ENCODE peak calls at places on chromosomes 2 and 18, in seven cellular contexts. One of them, this sample, is unnamed. For H3K27me3, the result is how much of the 10 kb centered on the place peaks cover.

GRCh38 chr2:190340369-190340768 is 3.0 kb upstream of the INPP1 start:
- DNase-seq in right lobe of liver: no peak
- DNase-seq in sigmoid colon: no peak
- DNase-seq in dorsolateral prefrontal cortex: no peak
- DNase-seq in ovary: no peak
- DNase-seq in right cardiac atrium: no peak
- DNase-seq in fibroblast of lung: peak
- DNase-seq in this sample: no peak

GRCh38 chr2:96868555-96869280 is 1.2 kb downstream of the SEMA4C start:
- DNase-seq in right lobe of liver: peak
- DNase-seq in sigmoid colon: peak
- DNase-seq in dorsolateral prefrontal cortex: peak
- DNase-seq in ovary: peak
- DNase-seq in right cardiac atrium: peak
- DNase-seq in fibroblast of lung: peak
- DNase-seq in this sample: peak

GRCh38 chr2:217887841-217888665 is 114.7 kb downstream of the TNS1 start:
- DNase-seq in right lobe of liver: no peak
- DNase-seq in sigmoid colon: no peak
- DNase-seq in dorsolateral prefrontal cortex: no peak
- DNase-seq in ovary: peak
- DNase-seq in right cardiac atrium: peak
- DNase-seq in fibroblast of lung: peak
- DNase-seq in this sample: no peak

GRCh38 chr2:129188451-129188850 is 791.0 kb upstream of the RAB6C start:
- DNase-seq in right lobe of liver: no peak
- DNase-seq in sigmoid colon: no peak
- DNase-seq in dorsolateral prefrontal cortex: no peak
- DNase-seq in ovary: no peak
- DNase-seq in right cardiac atrium: no peak
- DNase-seq in fibroblast of lung: no peak
- DNase-seq in this sample: no peak

GRCh38 chr2:175167076-175167791 is 769 bp downstream of the ATF2 start:
- DNase-seq in right lobe of liver: peak
- DNase-seq in sigmoid colon: no peak
- DNase-seq in dorsolateral prefrontal cortex: peak
- DNase-seq in ovary: peak
- DNase-seq in right cardiac atrium: peak
- DNase-seq in fibroblast of lung: peak
- DNase-seq in this sample: peak

GRCh38 chr2:47561906-47562305 is 158.9 kb downstream of the MSH2 start:
- DNase-seq in right lobe of liver: no peak
- DNase-seq in sigmoid colon: no peak
- DNase-seq in dorsolateral prefrontal cortex: no peak
- DNase-seq in ovary: no peak
- DNase-seq in right cardiac atrium: no peak
- DNase-seq in fibroblast of lung: no peak
- DNase-seq in this sample: no peak

GRCh38 chr2:48713647-48714046 is 41.9 kb downstream of the LHCGR start:
- DNase-seq in right lobe of liver: no peak
- DNase-seq in sigmoid colon: no peak
- DNase-seq in dorsolateral prefrontal cortex: no peak
- DNase-seq in ovary: no peak
- DNase-seq in right cardiac atrium: no peak
- DNase-seq in fibroblast of lung: no peak
- DNase-seq in this sample: no peak

GRCh38 chr2:52334185-52334584 is 1302.3 kb upstream of the NRXN1 start:
- DNase-seq in right lobe of liver: no peak
- DNase-seq in sigmoid colon: no peak
- DNase-seq in dorsolateral prefrontal cortex: no peak
- DNase-seq in ovary: no peak
- DNase-seq in right cardiac atrium: no peak
- DNase-seq in fibroblast of lung: no peak
- DNase-seq in this sample: no peak

GRCh38 chr18:43919565-43919964 is 642.3 kb upstream of the SYT4 start:
- DNase-seq in right lobe of liver: no peak
- DNase-seq in sigmoid colon: no peak
- DNase-seq in dorsolateral prefrontal cortex: no peak
- DNase-seq in ovary: no peak
- DNase-seq in right cardiac atrium: no peak
- DNase-seq in fibroblast of lung: peak
- DNase-seq in this sample: no peak

GRCh38 chr18:72180689-72181088 is 363.5 kb downstream of the CBLN2 start:
- DNase-seq in right lobe of liver: no peak
- DNase-seq in sigmoid colon: no peak
- DNase-seq in dorsolateral prefrontal cortex: no peak
- DNase-seq in ovary: no peak
- DNase-seq in right cardiac atrium: no peak
- DNase-seq in fibroblast of lung: no peak
- DNase-seq in this sample: no peak

GRCh38 chr2:173134703-173135102 is 59.1 kb downstream of the MAP3K20 start:
- DNase-seq in right lobe of liver: no peak
- DNase-seq in sigmoid colon: no peak
- DNase-seq in dorsolateral prefrontal cortex: no peak
- DNase-seq in ovary: no peak
- DNase-seq in right cardiac atrium: no peak
- DNase-seq in fibroblast of lung: no peak
- DNase-seq in this sample: no peak

GRCh38 chr18:712401-713134 is at the start of gene ENOSF1:
- DNase-seq in right lobe of liver: peak
- DNase-seq in sigmoid colon: peak
- DNase-seq in dorsolateral prefrontal cortex: peak
- DNase-seq in ovary: peak
- DNase-seq in right cardiac atrium: peak
- DNase-seq in fibroblast of lung: peak
- DNase-seq in this sample: peak
- H3K27me3 ChIP-seq in right lobe of liver: under half
- H3K27me3 ChIP-seq in sigmoid colon: under half
- H3K27me3 ChIP-seq in dorsolateral prefrontal cortex: under half
- H3K27me3 ChIP-seq in ovary: under half
- H3K27me3 ChIP-seq in right cardiac atrium: under half
- H3K27me3 ChIP-seq in fibroblast of lung: under half
- H3K27me3 ChIP-seq in this sample: under half

DNA sequence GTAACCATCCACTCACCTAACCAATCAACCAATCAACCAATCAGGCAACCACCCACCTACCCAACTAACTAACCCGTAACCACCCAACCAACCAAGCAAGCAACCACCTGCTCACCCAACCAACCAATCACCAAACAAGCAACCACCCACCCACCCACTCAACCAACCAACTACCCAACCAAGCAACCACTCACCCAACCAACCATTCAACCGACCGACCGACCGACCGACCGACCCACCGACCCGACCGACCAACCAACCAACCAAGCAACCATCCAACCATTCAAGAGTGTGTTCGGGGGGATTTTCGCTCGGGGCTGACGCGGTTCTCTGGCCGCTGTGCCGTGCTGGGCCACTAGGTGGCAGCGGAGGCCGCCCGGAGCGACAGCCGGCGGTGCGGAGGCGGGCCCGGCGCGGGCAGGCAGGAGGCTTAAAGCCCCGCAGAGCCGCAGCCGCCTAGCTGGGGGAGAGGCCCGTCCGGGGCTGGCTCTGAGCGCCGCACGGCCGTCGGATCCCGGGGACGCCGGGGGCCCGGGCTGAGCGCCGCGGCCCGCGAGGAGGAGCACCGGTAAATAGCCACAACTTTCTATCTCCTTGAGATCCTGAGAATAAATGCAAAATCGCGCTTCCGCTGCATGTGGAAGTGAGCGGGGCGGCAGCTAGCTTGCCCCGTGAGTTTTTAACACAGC is at the start of gene MC5R:
- DNase-seq in right lobe of liver: peak
- DNase-seq in sigmoid colon: no peak
- DNase-seq in dorsolateral prefrontal cortex: peak
- DNase-seq in ovary: peak
- DNase-seq in right cardiac atrium: peak
- DNase-seq in fibroblast of lung: peak
- DNase-seq in this sample: peak
- H3K27me3 ChIP-seq in right lobe of liver: under half
- H3K27me3 ChIP-seq in sigmoid colon: under half
- H3K27me3 ChIP-seq in dorsolateral prefrontal cortex: under half
- H3K27me3 ChIP-seq in ovary: under half
- H3K27me3 ChIP-seq in right cardiac atrium: under half
- H3K27me3 ChIP-seq in fibroblast of lung: under half
- H3K27me3 ChIP-seq in this sample: under half

GRCh38 chr2:101429453-101429852 is 42.1 kb upstream of the CREG2 start:
- DNase-seq in right lobe of liver: no peak
- DNase-seq in sigmoid colon: no peak
- DNase-seq in dorsolateral prefrontal cortex: no peak
- DNase-seq in ovary: no peak
- DNase-seq in right cardiac atrium: no peak
- DNase-seq in fibroblast of lung: no peak
- DNase-seq in this sample: no peak
- H3K27me3 ChIP-seq in right lobe of liver: under half
- H3K27me3 ChIP-seq in sigmoid colon: under half
- H3K27me3 ChIP-seq in dorsolateral prefrontal cortex: under half
- H3K27me3 ChIP-seq in ovary: under half
- H3K27me3 ChIP-seq in right cardiac atrium: under half
- H3K27me3 ChIP-seq in fibroblast of lung: under half
- H3K27me3 ChIP-seq in this sample: under half

GRCh38 chr2:120439067-120439368 is 93.1 kb downstream of the INHBB start:
- DNase-seq in right lobe of liver: no peak
- DNase-seq in sigmoid colon: no peak
- DNase-seq in dorsolateral prefrontal cortex: no peak
- DNase-seq in ovary: no peak
- DNase-seq in right cardiac atrium: no peak
- DNase-seq in fibroblast of lung: no peak
- DNase-seq in this sample: no peak
- H3K27me3 ChIP-seq in right lobe of liver: under half
- H3K27me3 ChIP-seq in sigmoid colon: under half
- H3K27me3 ChIP-seq in dorsolateral prefrontal cortex: under half
- H3K27me3 ChIP-seq in ovary: under half
- H3K27me3 ChIP-seq in right cardiac atrium: under half
- H3K27me3 ChIP-seq in fibroblast of lung: under half
- H3K27me3 ChIP-seq in this sample: under half

GRCh38 chr18:5890606-5891360 is 4.5 kb downstream of the TMEM200C start:
- DNase-seq in right lobe of liver: peak
- DNase-seq in sigmoid colon: no peak
- DNase-seq in dorsolateral prefrontal cortex: no peak
- DNase-seq in ovary: peak
- DNase-seq in right cardiac atrium: peak
- DNase-seq in fibroblast of lung: peak
- DNase-seq in this sample: peak
- H3K27me3 ChIP-seq in right lobe of liver: under half
- H3K27me3 ChIP-seq in sigmoid colon: under half
- H3K27me3 ChIP-seq in dorsolateral prefrontal cortex: under half
- H3K27me3 ChIP-seq in ovary: under half
- H3K27me3 ChIP-seq in right cardiac atrium: under half
- H3K27me3 ChIP-seq in fibroblast of lung: under half
- H3K27me3 ChIP-seq in this sample: half or more

GRCh38 chr2:223114917-223115316 is 62.9 kb downstream of the KCNE4 start:
- DNase-seq in right lobe of liver: no peak
- DNase-seq in sigmoid colon: no peak
- DNase-seq in dorsolateral prefrontal cortex: no peak
- DNase-seq in ovary: no peak
- DNase-seq in right cardiac atrium: no peak
- DNase-seq in fibroblast of lung: no peak
- DNase-seq in this sample: no peak
- H3K27me3 ChIP-seq in right lobe of liver: under half
- H3K27me3 ChIP-seq in sigmoid colon: under half
- H3K27me3 ChIP-seq in dorsolateral prefrontal cortex: under half
- H3K27me3 ChIP-seq in ovary: under half
- H3K27me3 ChIP-seq in right cardiac atrium: under half
- H3K27me3 ChIP-seq in fibroblast of lung: under half
- H3K27me3 ChIP-seq in this sample: under half

GRCh38 chr2:70388813-70389212 is 86.9 kb upstream of the FAM136A start:
- DNase-seq in right lobe of liver: no peak
- DNase-seq in sigmoid colon: no peak
- DNase-seq in dorsolateral prefrontal cortex: no peak
- DNase-seq in ovary: no peak
- DNase-seq in right cardiac atrium: no peak
- DNase-seq in fibroblast of lung: no peak
- DNase-seq in this sample: no peak

GRCh38 chr2:70388128-70388527 is 86.3 kb upstream of the FAM136A start:
- DNase-seq in right lobe of liver: no peak
- DNase-seq in sigmoid colon: no peak
- DNase-seq in dorsolateral prefrontal cortex: no peak
- DNase-seq in ovary: no peak
- DNase-seq in right cardiac atrium: no peak
- DNase-seq in fibroblast of lung: no peak
- DNase-seq in this sample: no peak

GRCh38 chr2:70391988-70392387 is 90.1 kb upstream of the FAM136A start:
- DNase-seq in right lobe of liver: no peak
- DNase-seq in sigmoid colon: no peak
- DNase-seq in dorsolateral prefrontal cortex: no peak
- DNase-seq in ovary: no peak
- DNase-seq in right cardiac atrium: no peak
- DNase-seq in fibroblast of lung: peak
- DNase-seq in this sample: no peak

GRCh38 chr2:70393881-70394280 is 92.0 kb upstream of the FAM136A start:
- DNase-seq in right lobe of liver: no peak
- DNase-seq in sigmoid colon: no peak
- DNase-seq in dorsolateral prefrontal cortex: no peak
- DNase-seq in ovary: no peak
- DNase-seq in right cardiac atrium: no peak
- DNase-seq in fibroblast of lung: no peak
- DNase-seq in this sample: no peak

GRCh38 chr2:70391259-70391658 is 89.4 kb upstream of the FAM136A start:
- DNase-seq in right lobe of liver: no peak
- DNase-seq in sigmoid colon: no peak
- DNase-seq in dorsolateral prefrontal cortex: no peak
- DNase-seq in ovary: no peak
- DNase-seq in right cardiac atrium: no peak
- DNase-seq in fibroblast of lung: no peak
- DNase-seq in this sample: no peak
- H3K27me3 ChIP-seq in right lobe of liver: under half
- H3K27me3 ChIP-seq in sigmoid colon: under half
- H3K27me3 ChIP-seq in dorsolateral prefrontal cortex: under half
- H3K27me3 ChIP-seq in ovary: under half
- H3K27me3 ChIP-seq in right cardiac atrium: under half
- H3K27me3 ChIP-seq in fibroblast of lung: under half
- H3K27me3 ChIP-seq in this sample: under half

DNA sequence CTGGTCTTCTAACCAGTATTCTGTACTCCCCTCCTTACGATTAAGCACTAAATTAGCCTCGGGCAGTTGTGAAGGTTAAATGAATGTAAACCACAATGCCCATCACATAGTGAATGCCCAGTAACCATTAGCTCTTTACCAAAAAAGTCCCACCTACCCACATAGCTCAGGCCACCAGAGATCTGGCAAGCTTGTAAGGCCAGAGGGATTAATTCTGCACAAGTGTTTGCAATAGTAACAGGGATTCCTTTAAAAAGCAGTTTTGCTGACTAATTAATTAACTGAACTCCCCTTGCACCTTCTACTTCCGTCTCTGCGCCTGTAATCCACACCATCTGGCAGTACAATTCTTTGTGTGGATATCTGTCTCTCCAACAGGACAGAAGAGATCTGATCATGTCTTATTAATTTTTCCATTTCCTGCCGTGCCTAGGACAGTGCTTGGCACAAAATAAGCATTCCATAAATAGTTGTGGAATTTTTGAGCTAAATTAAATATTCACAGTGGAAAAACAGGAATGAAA is 36.2 kb upstream of the IGFBP2 start:
- DNase-seq in right lobe of liver: no peak
- DNase-seq in sigmoid colon: no peak
- DNase-seq in dorsolateral prefrontal cortex: no peak
- DNase-seq in ovary: no peak
- DNase-seq in right cardiac atrium: no peak
- DNase-seq in fibroblast of lung: peak
- DNase-seq in this sample: no peak
- H3K27me3 ChIP-seq in right lobe of liver: under half
- H3K27me3 ChIP-seq in sigmoid colon: under half
- H3K27me3 ChIP-seq in dorsolateral prefrontal cortex: under half
- H3K27me3 ChIP-seq in ovary: under half
- H3K27me3 ChIP-seq in right cardiac atrium: under half
- H3K27me3 ChIP-seq in fibroblast of lung: under half
- H3K27me3 ChIP-seq in this sample: under half

GRCh38 chr2:8629402-8629801 is 52.5 kb upstream of the ID2 start:
- DNase-seq in right lobe of liver: no peak
- DNase-seq in sigmoid colon: no peak
- DNase-seq in dorsolateral prefrontal cortex: no peak
- DNase-seq in ovary: no peak
- DNase-seq in right cardiac atrium: no peak
- DNase-seq in fibroblast of lung: no peak
- DNase-seq in this sample: peak
- H3K27me3 ChIP-seq in right lobe of liver: under half
- H3K27me3 ChIP-seq in sigmoid colon: under half
- H3K27me3 ChIP-seq in dorsolateral prefrontal cortex: under half
- H3K27me3 ChIP-seq in ovary: under half
- H3K27me3 ChIP-seq in right cardiac atrium: under half
- H3K27me3 ChIP-seq in fibroblast of lung: under half
- H3K27me3 ChIP-seq in this sample: under half